ENCODE peak calls at places on chromosome 1, in ten cellular contexts. H is RWPE2, Q is cardiac muscle cell, Z is thoracic aorta, W is GM23248, D is GM23338, M is uterus, Y is mammary epithelial cell, X is heart right ventricle, N is Karpas-422. S is an unnamed sample.
A peak's percentile ranks its signal among the peaks of the same experiment; 100 is the strongest.

GRCh38 chr1:65939636-65940035 is 146.9 kb downstream of the PDE4B start:
- DNase-seq in H (no peak), Q (peak; percentile 59), Z (no peak), W (peak; percentile 74), D (no peak), M (no peak), Y (no peak), X (no peak), N (no peak), S (no peak)

GRCh38 chr1:169689395-169689794 is 22.0 kb downstream of the SELL start:
- DNase-seq in H (no peak), Q (no peak), Z (no peak), W (no peak), D (no peak), M (no peak), Y (no peak), X (no peak), N (no peak), S (no peak)

GRCh38 chr1:89701746-89702241 is 68.9 kb downstream of the LRRC8C start:
- DNase-seq in H (no peak), Q (peak; percentile 70), Z (no peak), W (no peak), D (no peak), M (no peak), Y (no peak), X (no peak), N (no peak), S (no peak)

GRCh38 chr1:10854856-10855459 is 58.5 kb upstream of the CASZ1 start:
- DNase-seq in H (no peak), Q (no peak), Z (no peak), W (no peak), D (no peak), M (no peak), Y (no peak), X (no peak), N (no peak), S (no peak)

GRCh38 chr1:31651766-31652165 is 7.1 kb upstream of the PEF1 start:
- DNase-seq in H (no peak), Q (no peak), Z (no peak), W (no peak), D (no peak), M (no peak), Y (no peak), X (no peak), N (no peak), S (no peak)

GRCh38 chr1:19799233-19799876 is 361 bp downstream of the TMCO4 start:
- DNase-seq in H (no peak), Q (peak; percentile 60), Z (no peak), W (peak; percentile 79), D (peak; percentile 51), M (peak; percentile 45), Y (peak; percentile 9), X (peak; percentile 63), N (peak; percentile 87), S (peak; percentile 48)

GRCh38 chr1:183970516-183971300 is 66.8 kb downstream of the COLGALT2 start:
- DNase-seq in H (no peak), Q (no peak), Z (no peak), W (no peak), D (no peak), M (no peak), Y (no peak), X (no peak), N (no peak), S (no peak)

GRCh38 chr1:175185918-175186317 is 6.7 kb downstream of the KIAA0040 start:
- DNase-seq in H (no peak), Q (no peak), Z (no peak), W (no peak), D (no peak), M (no peak), Y (no peak), X (no peak), N (no peak), S (no peak)

GRCh38 chr1:5750186-5751170 is 241.7 kb downstream of the NPHP4 start:
- DNase-seq in H (peak; percentile 31), Q (no peak), Z (no peak), W (no peak), D (no peak), M (no peak), Y (no peak), X (no peak), N (no peak), S (no peak)

GRCh38 chr1:3011127-3011526 is 10.1 kb upstream of the ACTRT2 start:
- DNase-seq in H (peak; percentile 19), Q (no peak), Z (no peak), W (no peak), D (no peak), M (no peak), Y (no peak), X (no peak), N (no peak), S (no peak)

GRCh38 chr1:12433323-12434053 is 184.5 kb downstream of the DHRS3 start:
- DNase-seq in H (no peak), Q (peak; percentile 83), Z (no peak), W (no peak), D (peak; percentile 56), M (peak; percentile 59), Y (no peak), X (peak; percentile 44), N (no peak), S (no peak)

GRCh38 chr1:201499795-201500669 is 6.9 kb downstream of the CSRP1 start:
- DNase-seq in H (no peak), Q (peak; percentile 72), Z (no peak), W (peak; percentile 14), D (no peak), M (no peak), Y (no peak), X (peak; percentile 47), N (no peak), S (no peak)

GRCh38 chr1:27656157-27656893 is 15.7 kb downstream of the IFI6 start:
- DNase-seq in H (no peak), Q (peak; percentile 63), Z (no peak), W (peak; percentile 95), D (peak; percentile 91), M (peak; percentile 50), Y (peak; percentile 65), X (peak; percentile 63), N (no peak), S (no peak)
- H3K27ac ChIP-seq in H (no peak overlapping the region), Q (no peak overlapping the region), Z (no peak overlapping the region), W (peak overlapping the region; percentile 54), D (no peak overlapping the region), M (peak overlapping the region; percentile 54), Y (no peak overlapping the region), X (peak overlapping the region; percentile 77), N (no peak overlapping the region), S (peak overlapping the region; percentile 63)

GRCh38 chr1:38047603-38048146 is 1.1 kb upstream of the POU3F1 start:
- DNase-seq in H (no peak), Q (peak; percentile 42), Z (no peak), W (peak; percentile 66), D (peak; percentile 79), M (no peak), Y (peak; percentile 66), X (no peak), N (no peak), S (no peak)

GRCh38 chr1:38046884-38047602 is 450 bp upstream of the POU3F1 start:
- DNase-seq in H (peak; percentile 84), Q (peak; percentile 81), Z (peak; percentile 68), W (peak; percentile 80), D (peak; percentile 90), M (peak; percentile 84), Y (peak; percentile 90), X (peak; percentile 91), N (peak; percentile 91), S (peak; percentile 85)

GRCh38 chr1:38044224-38045215 is 2.1 kb downstream of the POU3F1 start:
- DNase-seq in H (no peak), Q (no peak), Z (no peak), W (peak; percentile 17), D (peak; percentile 37), M (no peak), Y (no peak), X (no peak), N (no peak), S (no peak)

GRCh38 chr1:38045431-38046332 is 911 bp downstream of the POU3F1 start:
- DNase-seq in H (no peak), Q (peak; percentile 20), Z (no peak), W (peak; percentile 14), D (peak; percentile 70), M (no peak), Y (no peak), X (peak; percentile 31), N (no peak), S (no peak)

GRCh38 chr1:38046333-38046883 is at the start of gene POU3F1:
- DNase-seq in H (no peak), Q (no peak), Z (no peak), W (no peak), D (no peak), M (no peak), Y (no peak), X (peak; percentile 28), N (no peak), S (no peak)
- H3K27ac ChIP-seq in H (no peak within 1 kb of the TSS), Q (no peak within 1 kb of the TSS), Z (peak within 1 kb of the TSS; percentile 28), W (no peak within 1 kb of the TSS), D (no peak within 1 kb of the TSS), M (peak within 1 kb of the TSS; percentile 0), Y (no peak within 1 kb of the TSS), X (peak within 1 kb of the TSS; percentile 35), N (no peak within 1 kb of the TSS), S (peak within 1 kb of the TSS; percentile 69)

GRCh38 chr1:209936125-209936524 is 1.9 kb upstream of the SYT14 start:
- DNase-seq in H (no peak), Q (no peak), Z (no peak), W (no peak), D (no peak), M (no peak), Y (no peak), X (no peak), N (no peak), S (no peak)

DNA sequence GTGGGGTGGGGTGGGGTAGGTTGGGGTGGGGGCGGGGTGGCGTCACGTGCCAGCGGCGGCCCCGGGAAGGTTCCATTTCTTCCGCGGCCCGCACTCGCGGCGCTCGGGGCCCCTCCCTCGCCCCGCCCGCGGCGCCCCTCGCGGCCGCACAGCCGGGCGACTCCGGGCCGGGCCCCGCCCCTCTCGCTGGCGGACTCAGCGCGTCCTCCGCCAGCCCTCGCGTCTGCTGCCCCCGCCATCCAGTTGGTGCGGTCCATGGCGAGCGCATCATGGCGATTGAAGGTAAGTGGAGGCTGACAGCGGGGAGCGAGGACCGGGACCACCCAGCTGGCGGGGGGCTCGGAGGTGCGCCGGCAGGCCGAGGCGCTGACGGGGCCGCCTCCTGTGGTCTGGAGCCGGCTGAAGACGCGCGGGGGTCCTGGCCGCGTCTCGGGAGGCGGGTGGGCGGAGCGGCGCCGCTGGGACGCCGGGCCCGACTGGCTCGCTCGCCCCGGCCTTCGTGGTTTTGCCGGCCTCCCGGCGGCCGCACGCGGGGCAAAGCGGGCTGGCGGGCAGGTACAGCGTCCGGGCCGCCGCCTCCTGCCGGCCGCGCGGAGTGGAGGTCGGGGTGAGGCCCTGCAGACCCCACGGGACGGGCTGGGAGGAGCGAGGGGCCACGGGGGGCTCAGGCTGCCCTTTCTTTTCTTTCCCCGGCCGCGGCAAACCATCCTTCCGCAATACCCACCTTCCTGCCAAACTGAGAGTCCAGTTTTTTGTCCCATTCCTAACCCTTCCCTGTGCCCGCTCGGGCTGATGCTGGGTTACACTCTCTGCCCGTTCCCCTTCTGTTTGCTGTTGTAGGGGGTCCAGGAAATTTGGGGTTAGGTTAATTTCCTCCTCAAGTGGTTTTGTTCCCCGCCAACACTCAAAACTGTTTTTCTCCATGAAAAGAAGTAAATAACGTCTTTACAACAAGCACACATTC is at the start of gene SYT14:
- DNase-seq in H (peak; percentile 30), Q (peak; percentile 72), Z (no peak), W (peak; percentile 72), D (peak; percentile 91), M (no peak), Y (peak; percentile 76), X (no peak), N (no peak), S (peak; percentile 30)
- H3K27ac ChIP-seq in H (no peak within 1 kb of the TSS), Q (no peak within 1 kb of the TSS), Z (no peak within 1 kb of the TSS), W (no peak within 1 kb of the TSS), D (peak within 1 kb of the TSS; percentile 57), M (no peak within 1 kb of the TSS), Y (peak within 1 kb of the TSS; percentile 70), X (no peak within 1 kb of the TSS), N (no peak within 1 kb of the TSS), S (no peak within 1 kb of the TSS)

GRCh38 chr1:59396387-59396786 is 99.5 kb downstream of the FGGY start:
- DNase-seq in H (no peak), Q (no peak), Z (no peak), W (no peak), D (no peak), M (no peak), Y (no peak), X (no peak), N (no peak), S (no peak)
- H3K27ac ChIP-seq in H (no peak overlapping the region), Q (no peak overlapping the region), Z (peak overlapping the region; percentile 96), W (no peak overlapping the region), D (no peak overlapping the region), M (peak overlapping the region; percentile 93), Y (no peak overlapping the region), X (no peak overlapping the region), N (no peak overlapping the region), S (no peak overlapping the region)